ENCODE peak calls at places on chromosomes 12 and 14, in four cellular contexts. T is endothelial cell of umbilical vein, S is GM12878, R is K562. M is an unnamed sample.
A peak's percentile ranks its signal among the peaks of the same experiment; 100 is the strongest.

GRCh38 chr12:55931780-55932545 is 1.0 kb downstream of the DGKA start:
- DNase-seq in T (peak; percentile 50), S (no peak), R (peak; percentile 67), M (peak; percentile 29)

GRCh38 chr14:73283592-73284379 is 46.5 kb downstream of the PAPLN start:
- DNase-seq in T (no peak), S (no peak), R (no peak), M (peak; percentile 42)

GRCh38 chr12:71164877-71165197 is 7.0 kb upstream of the TSPAN8 start:
- DNase-seq in T (no peak), S (no peak), R (no peak), M (no peak)

GRCh38 chr12:92556141-92556540 is 146.6 kb upstream of the PLEKHG7 start:
- DNase-seq in T (no peak), S (no peak), R (no peak), M (no peak)

GRCh38 chr12:39937119-39937518 is 168.8 kb downstream of the SLC2A13 start:
- DNase-seq in T (no peak), S (no peak), R (no peak), M (no peak)

GRCh38 chr14:35362911-35363374 is 41.6 kb downstream of the NFKBIA start:
- DNase-seq in T (peak; percentile 93), S (no peak), R (no peak), M (peak; percentile 88)

GRCh38 chr12:102475355-102475754 is 5.0 kb downstream of the IGF1 start:
- DNase-seq in T (no peak), S (no peak), R (no peak), M (no peak)

GRCh38 chr14:91418387-91419043 is 895 bp upstream of the CCDC88C start:
- DNase-seq in T (peak; percentile 67), S (no peak), R (peak; percentile 42), M (peak; percentile 17)

GRCh38 chr12:20629414-20630156 is 65.5 kb upstream of the SLCO1C1 start:
- DNase-seq in T (peak; percentile 81), S (no peak), R (no peak), M (peak; percentile 21)

GRCh38 chr12:69287556-69287955 is 48.2 kb downstream of the CPSF6 start:
- DNase-seq in T (no peak), S (no peak), R (no peak), M (no peak)

GRCh38 chr12:28440209-28440608 is 250.0 kb downstream of the CCDC91 start:
- DNase-seq in T (no peak), S (no peak), R (no peak), M (no peak)

GRCh38 chr12:116855744-116856470 is 25.3 kb downstream of the HRK start:
- DNase-seq in T (no peak), S (no peak), R (no peak), M (no peak)

GRCh38 chr12:129381717-129382116 is 522.1 kb downstream of the TMEM132D start:
- DNase-seq in T (no peak), S (no peak), R (no peak), M (no peak)

GRCh38 chr12:76143343-76144252 is 59.1 kb upstream of the NAP1L1 start:
- DNase-seq in T (no peak), S (peak; percentile 38), R (no peak), M (no peak)

GRCh38 chr12:58302487-58303011 is 361.2 kb downstream of the ATP23 start:
- DNase-seq in T (peak; percentile 37), S (no peak), R (no peak), M (no peak)

GRCh38 chr12:116406529-116406928 is 129.0 kb upstream of the MED13L start:
- DNase-seq in T (no peak), S (no peak), R (no peak), M (peak; percentile 55)

GRCh38 chr12:75704664-75705063 is 193.3 kb upstream of the KRR1 start:
- DNase-seq in T (no peak), S (no peak), R (no peak), M (peak; percentile 50)

GRCh38 chr12:21881950-21882349 is 59.3 kb downstream of the ABCC9 start:
- DNase-seq in T (no peak), S (no peak), R (no peak), M (no peak)

GRCh38 chr12:50545783-50546182 is 41.0 kb downstream of the DIP2B start:
- DNase-seq in T (peak; percentile 19), S (no peak), R (no peak), M (no peak)

GRCh38 chr14:75277796-75278421 is 719 bp upstream of the FOS start:
- DNase-seq in T (peak; percentile 78), S (no peak), R (no peak), M (peak; percentile 59)

GRCh38 chr12:5941907-5942306 is 3.2 kb downstream of the ANO2 start:
- DNase-seq in T (no peak), S (no peak), R (no peak), M (no peak)

GRCh38 chr14:64729386-64730060 is 25.3 kb downstream of the PLEKHG3 start:
- DNase-seq in T (no peak), S (no peak), R (no peak), M (no peak)

GRCh38 chr12:52615208-52615868 is 3.0 kb downstream of the KRT73 start:
- DNase-seq in T (no peak), S (no peak), R (no peak), M (peak; percentile 2)

GRCh38 chr14:103374121-103374520 is 11.1 kb upstream of the MARK3 start:
- DNase-seq in T (no peak), S (no peak), R (no peak), M (no peak)

GRCh38 chr12:68903511-68903910 is 29.5 kb downstream of the CPM start:
- DNase-seq in T (no peak), S (no peak), R (no peak), M (no peak)

GRCh38 chr14:88129306-88130056 is 124.5 kb downstream of the GPR65 start:
- DNase-seq in T (peak; percentile 11), S (no peak), R (no peak), M (peak; percentile 23)

GRCh38 chr12:21980544-21980943 is 39.3 kb upstream of the ABCC9 start:
- DNase-seq in T (no peak), S (no peak), R (no peak), M (peak; percentile 41)

GRCh38 chr12:121718653-121719239 is 6.2 kb downstream of the TMEM120B start:
- DNase-seq in T (no peak), S (no peak), R (peak; percentile 53), M (no peak)

GRCh38 chr12:124769166-124769530 is 94.5 kb downstream of the SCARB1 start:
- DNase-seq in T (no peak), S (no peak), R (no peak), M (peak; percentile 77)

GRCh38 chr12:55797068-55797467 is 20.5 kb downstream of the SARNP start:
- DNase-seq in T (peak; percentile 41), S (no peak), R (peak; percentile 41), M (peak; percentile 56)

GRCh38 chr12:82326905-82327503 is 31.2 kb downstream of the CCDC59 start:
- DNase-seq in T (peak; percentile 28), S (no peak), R (no peak), M (peak; percentile 28)

GRCh38 chr12:120229071-120229582 is 28.2 kb upstream of the RPLP0 start:
- DNase-seq in T (no peak), S (no peak), R (peak; percentile 77), M (no peak)
- TF ChIP-seq FOS in T (no peak), S (no peak), R (no peak), M (no peak)

GRCh38 chr12:131353376-131353775 is 357.5 kb upstream of the SFSWAP start:
- DNase-seq in T (no peak), S (no peak), R (no peak), M (no peak)
- H3K9ac ChIP-seq in T (no peak overlapping the region), S (no peak overlapping the region), R (no peak overlapping the region), M (no peak overlapping the region)

DNA sequence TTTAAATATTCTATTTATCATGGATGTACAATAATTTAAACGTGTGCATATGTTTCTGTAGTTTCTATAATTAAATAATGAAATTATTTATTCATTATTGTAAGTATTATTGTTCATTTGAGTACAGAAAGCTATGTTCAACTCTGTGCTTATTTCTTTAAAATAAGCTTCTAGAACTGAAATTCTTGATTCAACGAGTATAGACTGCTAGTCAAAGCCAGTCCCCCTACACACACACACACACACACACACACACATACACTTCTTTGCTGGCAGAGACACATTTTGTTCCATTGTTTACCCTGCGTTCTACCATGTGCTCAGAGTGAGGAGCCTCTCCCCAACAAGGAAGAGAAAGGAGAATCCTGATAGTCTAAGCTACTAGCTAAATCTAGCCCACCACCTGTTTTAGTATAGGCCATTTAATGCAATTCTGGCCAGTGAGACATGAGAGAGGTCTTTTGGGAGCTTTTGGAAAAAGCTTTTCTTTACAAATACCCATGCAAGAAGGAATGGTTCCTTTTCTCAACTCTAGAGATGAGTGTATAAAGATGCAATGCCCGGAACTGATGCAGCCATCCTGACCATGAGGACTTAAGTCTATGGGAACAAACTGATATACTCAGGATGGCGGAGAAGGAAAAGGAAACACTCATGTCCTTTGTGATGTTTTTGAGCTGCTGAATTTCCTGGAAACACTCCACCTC is 161.4 kb downstream of the NDUFA12 start:
- DNase-seq in T (no peak), S (no peak), R (no peak), M (no peak)
- TF ChIP-seq FOS in T (no peak), S (no peak), R (no peak), M (no peak)

DNA sequence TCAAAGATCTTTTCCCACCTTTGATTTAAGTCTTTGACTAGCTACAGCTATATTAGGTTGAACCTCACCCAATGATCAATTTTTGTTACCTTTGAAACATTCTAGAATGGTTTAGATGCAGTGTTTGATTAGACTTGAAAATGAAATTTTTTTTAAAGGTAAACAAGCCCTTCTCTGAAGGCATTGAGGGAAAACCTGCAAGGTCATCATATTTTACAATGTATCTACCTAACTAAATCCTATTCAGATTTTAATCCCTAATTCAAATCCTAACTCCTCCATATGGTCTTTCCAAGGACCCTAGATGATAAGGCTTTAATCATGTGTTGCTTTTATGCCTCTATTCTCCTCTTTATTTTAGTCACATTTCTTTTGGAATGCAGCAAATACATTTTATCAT is 95.4 kb downstream of the ALG10B start:
- DNase-seq in T (no peak), S (no peak), R (no peak), M (no peak)
- H3K9ac ChIP-seq in T (no peak overlapping the region), S (no peak overlapping the region), R (no peak overlapping the region), M (no peak overlapping the region)

DNA sequence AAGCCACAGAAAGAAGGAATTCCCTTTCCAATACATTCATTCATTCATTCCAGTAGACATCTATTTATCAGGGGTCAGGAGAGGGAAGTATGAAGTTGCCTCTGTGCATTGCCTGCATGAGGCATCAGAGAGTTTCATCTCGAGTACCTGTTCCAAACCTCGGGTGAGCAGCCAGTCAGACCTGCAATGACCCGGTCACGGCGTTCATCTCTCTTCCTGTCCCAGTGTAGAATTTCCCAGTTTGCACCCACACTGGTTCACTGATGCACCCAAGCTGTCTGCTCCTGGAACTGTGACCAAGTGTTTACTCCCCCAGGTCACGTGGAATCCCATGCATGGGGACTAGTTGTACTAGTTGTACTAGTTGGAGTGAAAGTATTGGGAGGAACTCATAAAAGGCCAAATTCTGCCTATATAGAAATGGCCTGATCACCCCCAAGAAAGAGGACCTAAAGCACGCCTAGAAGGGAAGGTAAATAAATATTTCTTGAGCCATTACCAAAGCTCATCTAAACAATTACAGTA is 22.3 kb upstream of the PRKAB1 start:
- DNase-seq in T (no peak), S (no peak), R (no peak), M (no peak)
- TF ChIP-seq FOS in T (no peak), S (no peak), R (no peak), M (no peak)